ENCODE peak calls at places on chromosomes 7 and 10, in five cellular contexts. C is frontal cortex; M is NCI-H748 treated with DMSO at 0.1 percent for 48 hours; F is effector CD8-positive, alpha-beta T cell; D is Peyer's patch. Y is an unnamed sample.

GRCh38 chr7:99384523-99384922 is 10.0 kb downstream of the ARPC1B start:
- DNase-seq in F (no peak), D (no peak), C (no peak), M (no peak), Y (no peak)

GRCh38 chr7:106793015-106793651 is 71.9 kb upstream of the PIK3CG start:
- DNase-seq in F (no peak), C (peak), D (no peak), M (peak), Y (peak)

GRCh38 chr7:90594791-90595317 is 1.3 kb upstream of the CDK14 start:
- DNase-seq in D (no peak), C (peak), F (no peak), M (no peak), Y (peak)

GRCh38 chr7:100583132-100584045 is 2.5 kb downstream of the LRCH4 start:
- DNase-seq in D (no peak), F (peak), M (no peak), C (peak), Y (no peak)

GRCh38 chr7:158021836-158022235 is 565.8 kb downstream of the PTPRN2 start:
- DNase-seq in M (no peak), C (no peak), F (no peak), D (peak), Y (no peak)

GRCh38 chr10:14450041-14450491 is 119.3 kb upstream of the FRMD4A start:
- DNase-seq in C (no peak), F (no peak), D (no peak), M (no peak), Y (no peak)

GRCh38 chr7:101875215-101875846 is 57.9 kb downstream of the CUX1 start:
- DNase-seq in D (no peak), F (no peak), M (no peak), C (no peak), Y (no peak)

GRCh38 chr7:25894002-25894901 is 257.7 kb upstream of the NFE2L3 start:
- DNase-seq in D (no peak), C (no peak), M (no peak), F (no peak), Y (peak)

GRCh38 chr7:80879849-80880248 is 39.0 kb downstream of the SEMA3C start:
- DNase-seq in F (no peak), M (no peak), C (no peak), D (no peak), Y (no peak)

GRCh38 chr10:93333278-93333978 is 148.7 kb downstream of the MYOF start:
- DNase-seq in F (no peak), C (no peak), D (no peak), M (peak), Y (peak)

GRCh38 chr10:47113907-47114500 is 186.0 kb upstream of the GDF10 start:
- DNase-seq in C (no peak), D (no peak), F (no peak), M (no peak), Y (no peak)

GRCh38 chr7:5282464-5283316 is at the start of gene SLC29A4:
- DNase-seq in C (peak), D (peak), F (no peak), M (no peak), Y (peak)

GRCh38 chr7:19294629-19295028 is 149.4 kb upstream of the FERD3L start:
- DNase-seq in F (no peak), D (no peak), M (no peak), C (no peak), Y (no peak)

GRCh38 chr7:12764355-12765000 is 77.0 kb downstream of the ARL4A start:
- DNase-seq in C (no peak), M (no peak), F (no peak), D (no peak), Y (peak)

GRCh38 chr10:22379059-22379458 is 33.8 kb downstream of the SPAG6 start:
- DNase-seq in C (no peak), M (no peak), D (no peak), F (no peak), Y (no peak)

GRCh38 chr10:1213252-1213651 is 157.1 kb downstream of the WDR37 start:
- DNase-seq in M (no peak), F (no peak), C (no peak), D (peak), Y (no peak)

GRCh38 chr10:77710759-77711682 is 73.4 kb upstream of the KCNMA1 start:
- DNase-seq in M (peak), C (peak), D (peak), F (peak), Y (peak)

GRCh38 chr7:105249216-105249615 is 139.5 kb downstream of the SRPK2 start:
- DNase-seq in C (no peak), F (no peak), D (no peak), M (no peak), Y (no peak)

GRCh38 chr7:2100278-2101205 is 132.2 kb downstream of the MAD1L1 start:
- DNase-seq in F (peak), M (no peak), D (no peak), C (no peak), Y (no peak)

GRCh38 chr7:1562611-1563051 is 6.6 kb upstream of the TMEM184A start:
- DNase-seq in F (no peak), M (no peak), D (no peak), C (no peak), Y (no peak)

GRCh38 chr10:27240212-27240890 is at the start of gene ACBD5:
- DNase-seq in F (peak), M (peak), D (peak), C (peak), Y (peak)

GRCh38 chr10:120980316-120980975 is 129.3 kb downstream of the WDR11 start:
- DNase-seq in D (no peak), F (no peak), M (no peak), C (no peak), Y (no peak)

GRCh38 chr7:127391591-127392181 is 822 bp downstream of the ZNF800 start:
- DNase-seq in C (peak), D (peak), M (no peak), F (peak), Y (peak)

GRCh38 chr10:49609283-49610014 is 661 bp upstream of the SLC18A3 start:
- DNase-seq in F (no peak), M (no peak), C (no peak), D (peak), Y (peak)

GRCh38 chr7:111030358-111030735 is 60.6 kb upstream of the LRRN3 start:
- DNase-seq in M (no peak), D (no peak), C (no peak), F (no peak), Y (no peak)

GRCh38 chr10:26780793-26781601 is 79.8 kb downstream of the ABI1 start:
- DNase-seq in F (no peak), C (no peak), M (no peak), D (no peak), Y (no peak)

GRCh38 chr10:14578060-14578952 is 196.4 kb downstream of the FAM107B start:
- DNase-seq in F (no peak), M (no peak), D (no peak), C (no peak), Y (peak)

Y was measured in NCI-H146.